ENCODE peak calls at places on chromosomes 16 and 17, in ten cellular contexts. One of them, this sample, is unnamed.

GRCh38 chr16:27624154-27625049 is 74.5 kb downstream of the KATNIP start:
- DNase-seq in stomach: no peak
- DNase-seq in endothelial cell: no peak
- DNase-seq in GM23338: no peak
- DNase-seq in heart right ventricle: no peak
- DNase-seq in Peyer's patch: no peak
- DNase-seq in OCI-LY7: no peak
- DNase-seq in WTC11: no peak
- DNase-seq in progenitor cell of endocrine pancreas: no peak
- DNase-seq in brain microvascular endothelial cell: no peak
- DNase-seq in this sample: no peak

GRCh38 chr17:43418441-43419374 is 19.9 kb downstream of the ARL4D start:
- DNase-seq in stomach: no peak
- DNase-seq in endothelial cell: no peak
- DNase-seq in GM23338: peak
- DNase-seq in heart right ventricle: peak
- DNase-seq in Peyer's patch: no peak
- DNase-seq in OCI-LY7: no peak
- DNase-seq in WTC11: no peak
- DNase-seq in progenitor cell of endocrine pancreas: no peak
- DNase-seq in brain microvascular endothelial cell: peak
- DNase-seq in this sample: no peak

GRCh38 chr17:81242421-81243332 is 3.6 kb downstream of the NDUFAF8 start:
- DNase-seq in stomach: no peak
- DNase-seq in endothelial cell: no peak
- DNase-seq in GM23338: no peak
- DNase-seq in heart right ventricle: peak
- DNase-seq in Peyer's patch: no peak
- DNase-seq in OCI-LY7: peak
- DNase-seq in WTC11: no peak
- DNase-seq in progenitor cell of endocrine pancreas: no peak
- DNase-seq in brain microvascular endothelial cell: no peak
- DNase-seq in this sample: no peak

GRCh38 chr17:81701288-81702071 is 1.7 kb upstream of the MRPL12 start:
- DNase-seq in stomach: no peak
- DNase-seq in endothelial cell: no peak
- DNase-seq in GM23338: no peak
- DNase-seq in heart right ventricle: no peak
- DNase-seq in Peyer's patch: no peak
- DNase-seq in OCI-LY7: peak
- DNase-seq in WTC11: no peak
- DNase-seq in progenitor cell of endocrine pancreas: no peak
- DNase-seq in brain microvascular endothelial cell: no peak
- DNase-seq in this sample: no peak

GRCh38 chr17:28574536-28574935 is 2.2 kb downstream of the ALDOC start:
- DNase-seq in stomach: no peak
- DNase-seq in endothelial cell: no peak
- DNase-seq in GM23338: no peak
- DNase-seq in heart right ventricle: peak
- DNase-seq in Peyer's patch: no peak
- DNase-seq in OCI-LY7: no peak
- DNase-seq in WTC11: no peak
- DNase-seq in progenitor cell of endocrine pancreas: no peak
- DNase-seq in brain microvascular endothelial cell: no peak
- DNase-seq in this sample: no peak

GRCh38 chr17:9021985-9022552 is 759 bp downstream of the NTN1 start:
- DNase-seq in stomach: no peak
- DNase-seq in endothelial cell: peak
- DNase-seq in GM23338: peak
- DNase-seq in heart right ventricle: peak
- DNase-seq in Peyer's patch: no peak
- DNase-seq in OCI-LY7: no peak
- DNase-seq in WTC11: peak
- DNase-seq in progenitor cell of endocrine pancreas: peak
- DNase-seq in brain microvascular endothelial cell: no peak
- DNase-seq in this sample: peak

GRCh38 chr17:56592487-56593072 is 919 bp upstream of the NOG start:
- DNase-seq in stomach: peak
- DNase-seq in endothelial cell: peak
- DNase-seq in GM23338: peak
- DNase-seq in heart right ventricle: peak
- DNase-seq in Peyer's patch: no peak
- DNase-seq in OCI-LY7: peak
- DNase-seq in WTC11: peak
- DNase-seq in progenitor cell of endocrine pancreas: peak
- DNase-seq in brain microvascular endothelial cell: no peak
- DNase-seq in this sample: peak

GRCh38 chr17:71899317-71899716 is 221.5 kb upstream of the SOX9 start:
- DNase-seq in stomach: no peak
- DNase-seq in endothelial cell: no peak
- DNase-seq in GM23338: no peak
- DNase-seq in heart right ventricle: no peak
- DNase-seq in Peyer's patch: no peak
- DNase-seq in OCI-LY7: no peak
- DNase-seq in WTC11: no peak
- DNase-seq in progenitor cell of endocrine pancreas: no peak
- DNase-seq in brain microvascular endothelial cell: peak
- DNase-seq in this sample: no peak

GRCh38 chr16:28556914-28557320 is 3.2 kb downstream of the SGF29 start:
- DNase-seq in stomach: no peak
- DNase-seq in endothelial cell: no peak
- DNase-seq in GM23338: no peak
- DNase-seq in heart right ventricle: no peak
- DNase-seq in Peyer's patch: no peak
- DNase-seq in OCI-LY7: no peak
- DNase-seq in WTC11: no peak
- DNase-seq in progenitor cell of endocrine pancreas: no peak
- DNase-seq in brain microvascular endothelial cell: no peak
- DNase-seq in this sample: no peak

GRCh38 chr16:2026461-2027023 is at the start of gene NHERF2:
- DNase-seq in stomach: peak
- DNase-seq in endothelial cell: no peak
- DNase-seq in GM23338: peak
- DNase-seq in heart right ventricle: peak
- DNase-seq in Peyer's patch: no peak
- DNase-seq in OCI-LY7: no peak
- DNase-seq in WTC11: no peak
- DNase-seq in progenitor cell of endocrine pancreas: no peak
- DNase-seq in brain microvascular endothelial cell: no peak
- DNase-seq in this sample: no peak

GRCh38 chr17:56699186-56699895 is 105.8 kb downstream of the NOG start:
- DNase-seq in stomach: peak
- DNase-seq in endothelial cell: peak
- DNase-seq in GM23338: peak
- DNase-seq in heart right ventricle: peak
- DNase-seq in Peyer's patch: no peak
- DNase-seq in OCI-LY7: no peak
- DNase-seq in WTC11: peak
- DNase-seq in progenitor cell of endocrine pancreas: no peak
- DNase-seq in brain microvascular endothelial cell: peak
- DNase-seq in this sample: no peak

GRCh38 chr17:39212841-39213480 is 12.8 kb downstream of the STAC2 start:
- DNase-seq in stomach: peak
- DNase-seq in endothelial cell: no peak
- DNase-seq in GM23338: no peak
- DNase-seq in heart right ventricle: no peak
- DNase-seq in Peyer's patch: no peak
- DNase-seq in OCI-LY7: no peak
- DNase-seq in WTC11: no peak
- DNase-seq in progenitor cell of endocrine pancreas: no peak
- DNase-seq in brain microvascular endothelial cell: no peak
- DNase-seq in this sample: no peak

GRCh38 chr16:86259499-86259898 is 250.8 kb upstream of the FOXF1 start:
- DNase-seq in stomach: no peak
- DNase-seq in endothelial cell: no peak
- DNase-seq in GM23338: no peak
- DNase-seq in heart right ventricle: no peak
- DNase-seq in Peyer's patch: no peak
- DNase-seq in OCI-LY7: no peak
- DNase-seq in WTC11: no peak
- DNase-seq in progenitor cell of endocrine pancreas: no peak
- DNase-seq in brain microvascular endothelial cell: no peak
- DNase-seq in this sample: no peak

GRCh38 chr16:11597268-11597690 is 10.6 kb upstream of the LITAF start:
- DNase-seq in stomach: no peak
- DNase-seq in endothelial cell: no peak
- DNase-seq in GM23338: no peak
- DNase-seq in heart right ventricle: no peak
- DNase-seq in Peyer's patch: no peak
- DNase-seq in OCI-LY7: no peak
- DNase-seq in WTC11: no peak
- DNase-seq in progenitor cell of endocrine pancreas: no peak
- DNase-seq in brain microvascular endothelial cell: no peak
- DNase-seq in this sample: no peak

DNA sequence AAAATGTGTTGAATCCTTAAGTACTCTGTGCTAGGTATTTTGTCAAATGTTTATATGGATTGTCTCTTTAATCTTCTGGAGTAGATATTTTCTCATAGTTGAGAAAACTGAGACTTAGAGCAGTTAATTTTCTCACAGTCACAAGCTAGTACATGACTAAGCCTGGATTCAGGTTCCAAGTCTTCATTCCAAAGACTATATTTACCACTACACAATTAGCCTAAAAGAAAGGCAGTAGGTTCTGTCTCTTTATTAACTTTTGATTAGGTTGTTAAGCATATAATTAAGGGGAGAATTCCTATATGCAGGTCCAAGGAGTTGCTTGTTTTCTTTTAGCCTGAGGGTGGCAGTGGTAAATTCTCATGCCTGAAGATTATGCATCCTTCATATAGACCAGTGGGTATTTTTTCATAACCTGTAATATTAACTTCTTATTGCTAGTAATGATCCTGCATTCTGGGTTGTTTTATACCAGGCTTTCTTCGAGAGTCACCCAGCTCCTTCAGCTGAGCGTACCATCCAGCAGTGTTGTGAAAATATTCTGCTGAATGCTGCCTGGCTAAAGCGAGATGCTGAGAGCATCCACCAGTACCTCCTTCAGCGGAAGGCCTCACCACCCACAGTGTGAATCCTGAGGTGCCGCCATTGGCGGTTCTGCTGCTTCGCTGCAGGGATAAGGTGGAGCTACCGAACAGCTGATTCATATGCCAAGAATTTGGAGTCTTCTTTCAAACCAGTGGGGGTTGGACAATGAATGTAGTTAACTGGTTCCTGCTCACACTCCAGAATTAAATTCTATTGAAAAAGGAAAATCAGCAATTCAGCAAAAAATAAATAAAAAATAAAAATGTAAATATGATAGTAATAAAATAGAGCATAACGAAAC is 28.2 kb upstream of the KPNB1 start:
- DNase-seq in stomach: no peak
- DNase-seq in endothelial cell: no peak
- DNase-seq in GM23338: peak
- DNase-seq in heart right ventricle: peak
- DNase-seq in Peyer's patch: no peak
- DNase-seq in OCI-LY7: no peak
- DNase-seq in WTC11: peak
- DNase-seq in progenitor cell of endocrine pancreas: no peak
- DNase-seq in brain microvascular endothelial cell: peak
- DNase-seq in this sample: no peak
- TF ChIP-seq CTCF in stomach: no peak
- TF ChIP-seq CTCF in endothelial cell: no peak
- TF ChIP-seq CTCF in GM23338: no peak
- TF ChIP-seq CTCF in heart right ventricle: peak
- TF ChIP-seq CTCF in Peyer's patch: no peak
- TF ChIP-seq CTCF in OCI-LY7: peak
- TF ChIP-seq CTCF in WTC11: no peak
- TF ChIP-seq CTCF in progenitor cell of endocrine pancreas: no peak
- TF ChIP-seq CTCF in brain microvascular endothelial cell: peak
- TF ChIP-seq CTCF in this sample: no peak

DNA sequence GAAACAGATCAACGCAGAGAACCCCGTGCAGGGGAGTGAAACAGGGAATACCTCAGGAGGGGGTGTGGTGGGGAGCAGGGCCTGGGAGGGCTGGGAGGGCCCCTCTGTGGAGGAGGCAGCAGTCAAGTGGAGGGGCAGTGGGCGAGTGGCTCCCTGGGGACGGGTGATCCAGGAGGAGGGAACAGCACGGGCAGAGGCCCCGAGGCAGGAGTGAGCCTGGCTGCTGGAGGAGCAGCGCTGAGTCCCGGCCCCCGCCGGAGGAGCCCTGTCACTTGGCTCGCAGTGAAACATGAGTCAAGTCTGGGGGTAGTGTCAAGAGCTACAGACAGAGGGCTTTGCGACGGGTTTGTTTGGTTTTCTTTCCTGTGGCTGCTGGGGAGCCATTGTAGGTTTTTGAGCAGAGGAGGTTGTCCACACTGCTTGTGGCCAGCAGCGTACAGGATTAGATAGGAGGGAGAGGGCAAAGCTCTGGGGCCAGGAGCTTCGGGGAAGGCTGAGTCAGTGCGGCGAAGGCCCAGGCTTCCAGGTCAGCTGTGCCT is 115.7 kb upstream of the CIBAR2 start:
- DNase-seq in stomach: no peak
- DNase-seq in endothelial cell: no peak
- DNase-seq in GM23338: peak
- DNase-seq in heart right ventricle: no peak
- DNase-seq in Peyer's patch: no peak
- DNase-seq in OCI-LY7: no peak
- DNase-seq in WTC11: peak
- DNase-seq in progenitor cell of endocrine pancreas: no peak
- DNase-seq in brain microvascular endothelial cell: peak
- DNase-seq in this sample: peak
- TF ChIP-seq CTCF in stomach: no peak
- TF ChIP-seq CTCF in endothelial cell: no peak
- TF ChIP-seq CTCF in GM23338: no peak
- TF ChIP-seq CTCF in heart right ventricle: no peak
- TF ChIP-seq CTCF in Peyer's patch: no peak
- TF ChIP-seq CTCF in OCI-LY7: no peak
- TF ChIP-seq CTCF in WTC11: no peak
- TF ChIP-seq CTCF in progenitor cell of endocrine pancreas: no peak
- TF ChIP-seq CTCF in brain microvascular endothelial cell: peak
- TF ChIP-seq CTCF in this sample: no peak

GRCh38 chr17:61349350-61349749 is 50.3 kb upstream of the TBX2 start:
- DNase-seq in stomach: no peak
- DNase-seq in endothelial cell: peak
- DNase-seq in GM23338: no peak
- DNase-seq in heart right ventricle: no peak
- DNase-seq in Peyer's patch: no peak
- DNase-seq in OCI-LY7: no peak
- DNase-seq in WTC11: no peak
- DNase-seq in progenitor cell of endocrine pancreas: no peak
- DNase-seq in brain microvascular endothelial cell: no peak
- DNase-seq in this sample: no peak
- TF ChIP-seq CTCF in stomach: no peak
- TF ChIP-seq CTCF in endothelial cell: no peak
- TF ChIP-seq CTCF in GM23338: peak
- TF ChIP-seq CTCF in heart right ventricle: peak
- TF ChIP-seq CTCF in Peyer's patch: no peak
- TF ChIP-seq CTCF in OCI-LY7: peak
- TF ChIP-seq CTCF in WTC11: peak
- TF ChIP-seq CTCF in progenitor cell of endocrine pancreas: peak
- TF ChIP-seq CTCF in brain microvascular endothelial cell: peak
- TF ChIP-seq CTCF in this sample: no peak

DNA sequence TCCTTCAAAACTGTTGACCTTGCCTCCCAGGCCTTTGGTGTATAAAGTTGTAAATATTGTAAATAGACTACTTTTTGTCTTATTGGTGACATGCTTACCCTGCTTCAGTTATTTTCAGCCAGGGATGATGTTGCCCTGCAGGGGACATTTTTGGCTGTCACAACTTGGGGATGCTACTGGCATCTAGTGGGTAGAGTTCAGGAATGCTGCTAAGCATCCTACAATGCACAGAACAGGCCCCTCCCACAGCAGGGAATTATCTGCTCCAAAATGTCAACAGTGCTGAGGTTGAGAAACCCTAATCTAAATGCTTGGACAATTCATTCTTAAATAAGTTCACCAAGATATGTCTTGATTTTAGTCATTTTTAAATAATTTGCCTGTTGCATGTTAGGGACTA is 459.8 kb downstream of the PMP22 start:
- DNase-seq in stomach: no peak
- DNase-seq in endothelial cell: no peak
- DNase-seq in GM23338: peak
- DNase-seq in heart right ventricle: no peak
- DNase-seq in Peyer's patch: no peak
- DNase-seq in OCI-LY7: peak
- DNase-seq in WTC11: peak
- DNase-seq in progenitor cell of endocrine pancreas: no peak
- DNase-seq in brain microvascular endothelial cell: no peak
- DNase-seq in this sample: no peak
- TF ChIP-seq CTCF in stomach: no peak
- TF ChIP-seq CTCF in endothelial cell: no peak
- TF ChIP-seq CTCF in GM23338: peak
- TF ChIP-seq CTCF in heart right ventricle: no peak
- TF ChIP-seq CTCF in Peyer's patch: no peak
- TF ChIP-seq CTCF in OCI-LY7: peak
- TF ChIP-seq CTCF in WTC11: no peak
- TF ChIP-seq CTCF in progenitor cell of endocrine pancreas: no peak
- TF ChIP-seq CTCF in brain microvascular endothelial cell: peak
- TF ChIP-seq CTCF in this sample: no peak